ENCODE peak calls at places on chromosomes 13 and 19, in four cellular contexts. N is NCI-H1930; F is stimulated activated CD4-positive, alpha-beta T cell treated with anti-CD3 and anti-CD28 coated beads, Interleukin-2, amount 100 ng/mL, for 48 hours; Q is BJ. C is an unnamed sample.

GRCh38 chr19:18428837-18429674 is 8.9 kb downstream of the ISYNA1 start:
- DNase-seq in N (peak; percentile 82), F (peak; percentile 62), Q (no peak), C (no peak)

GRCh38 chr19:49398931-49399330 is 10.9 kb downstream of the KASH5 start:
- DNase-seq in N (no peak), F (no peak), Q (no peak), C (no peak)

GRCh38 chr13:99565478-99566124 is 64.3 kb downstream of the TM9SF2 start:
- DNase-seq in N (no peak), F (no peak), Q (no peak), C (no peak)

GRCh38 chr13:100088648-100089601 is at the start of gene PCCA:
- DNase-seq in N (peak; percentile 96), F (peak; percentile 71), Q (peak; percentile 61), C (peak; percentile 79)

GRCh38 chr19:58328999-58329398 is 2.2 kb downstream of the ZSCAN22 start:
- DNase-seq in N (peak; percentile 20), F (no peak), Q (no peak), C (no peak)

GRCh38 chr13:109380457-109380856 is 405.9 kb downstream of the IRS2 start:
- DNase-seq in N (no peak), F (no peak), Q (no peak), C (no peak)

GRCh38 chr19:19371056-19371455 is 34.4 kb upstream of the GATAD2A start:
- DNase-seq in N (no peak), F (no peak), Q (no peak), C (no peak)

GRCh38 chr13:27496006-27496405 is 45.6 kb upstream of the MTIF3 start:
- DNase-seq in N (no peak), F (no peak), Q (no peak), C (no peak)

GRCh38 chr19:14952767-14953166 is 11.5 kb downstream of the OR7C2 start:
- DNase-seq in N (no peak), F (no peak), Q (no peak), C (no peak)

GRCh38 chr19:10288662-10289166 is 1.0 kb upstream of the ICAM5 start:
- DNase-seq in N (no peak), F (peak; percentile 41), Q (no peak), C (no peak)

GRCh38 chr19:41753159-41753558 is 2.2 kb upstream of the CEACAM6 start:
- DNase-seq in N (peak; percentile 75), F (peak; percentile 81), Q (no peak), C (no peak)

GRCh38 chr13:109734002-109734785 is 52.2 kb downstream of the IRS2 start:
- DNase-seq in N (no peak), F (no peak), Q (no peak), C (no peak)

C was measured in AG09319.